ENCODE peak calls at places on chromosomes 12 and 14, in six cellular contexts. G is neural progenitor cell, P is H1, K is MM.1S, C is mammary epithelial cell, I is SK-N-SH. W is an unnamed sample. For H3K79me2, the result is how much of the 10 kb centered on the place peaks cover.

GRCh38 chr14:54772451-54772881 is 130.2 kb downstream of the GCH1 start:
- DNase-seq in C (no peak), P (no peak), K (no peak), I (no peak), G (no peak), W (no peak)

GRCh38 chr14:70013269-70013873 is 134.2 kb downstream of the SMOC1 start:
- DNase-seq in K (peak), C (peak), G (peak), I (peak), P (peak), W (peak)

GRCh38 chr12:18068355-18068754 is 21.6 kb downstream of the RERGL start:
- DNase-seq in G (no peak), P (no peak), C (peak), I (no peak), K (no peak), W (peak)

GRCh38 chr12:93297032-93297431 is 80.7 kb upstream of the NUDT4 start:
- DNase-seq in C (no peak), P (no peak), I (no peak), K (no peak), G (no peak), W (peak)

GRCh38 chr12:104588048-104588942 is 131.5 kb downstream of the CHST11 start:
- DNase-seq in C (peak), I (no peak), P (no peak), K (no peak), G (no peak), W (no peak)

GRCh38 chr12:104372721-104373335 is 69.3 kb downstream of the EID3 start:
- DNase-seq in I (no peak), K (no peak), P (no peak), G (no peak), C (no peak), W (no peak)

GRCh38 chr12:128743911-128744310 is 79.8 kb downstream of the SLC15A4 start:
- DNase-seq in C (no peak), P (no peak), G (peak), K (no peak), I (no peak), W (no peak)

GRCh38 chr14:31197671-31198070 is 9.9 kb downstream of the HECTD1 start:
- DNase-seq in I (no peak), P (no peak), G (no peak), K (no peak), C (no peak), W (no peak)

GRCh38 chr14:93975791-93976476 is 436 bp downstream of the ASB2 start:
- DNase-seq in I (no peak), K (peak), P (no peak), G (no peak), C (no peak), W (peak)

GRCh38 chr14:55927059-55927458 is 191.2 kb upstream of the PELI2 start:
- DNase-seq in G (peak), K (no peak), C (no peak), I (no peak), P (no peak), W (no peak)

GRCh38 chr14:55930016-55930784 is 188.0 kb upstream of the PELI2 start:
- DNase-seq in P (no peak), G (no peak), I (no peak), K (no peak), C (no peak), W (no peak)

GRCh38 chr14:55926007-55926406 is 192.2 kb upstream of the PELI2 start:
- DNase-seq in G (no peak), P (no peak), K (no peak), I (no peak), C (no peak), W (no peak)

GRCh38 chr14:55929136-55929535 is 189.1 kb upstream of the PELI2 start:
- DNase-seq in I (peak), K (no peak), C (no peak), P (no peak), G (no peak), W (peak)

DNA sequence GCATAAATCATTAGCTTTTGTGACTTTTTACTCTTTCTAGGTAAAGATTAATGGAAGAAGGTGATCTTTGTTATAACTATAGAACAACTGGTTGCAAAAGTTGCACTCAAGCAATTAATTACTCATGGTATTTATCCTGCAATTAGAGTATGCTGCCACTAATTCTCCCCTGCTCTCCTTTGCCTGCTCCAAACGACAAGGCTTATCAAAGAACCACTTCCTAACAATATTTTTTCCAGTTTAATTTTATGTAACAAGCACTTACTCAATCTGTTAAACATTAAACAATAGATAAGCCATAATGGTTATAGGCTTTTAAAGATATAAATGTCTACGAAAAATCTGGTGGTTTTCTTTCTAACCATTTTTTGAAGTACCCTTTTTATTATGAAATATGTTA is 189.9 kb upstream of the PELI2 start:
- DNase-seq in P (no peak), C (no peak), I (no peak), G (no peak), K (no peak), W (no peak)
- H3K79me2 ChIP-seq in P (under half), C (under half), I (under half), G (under half), K (under half), W (under half)

DNA sequence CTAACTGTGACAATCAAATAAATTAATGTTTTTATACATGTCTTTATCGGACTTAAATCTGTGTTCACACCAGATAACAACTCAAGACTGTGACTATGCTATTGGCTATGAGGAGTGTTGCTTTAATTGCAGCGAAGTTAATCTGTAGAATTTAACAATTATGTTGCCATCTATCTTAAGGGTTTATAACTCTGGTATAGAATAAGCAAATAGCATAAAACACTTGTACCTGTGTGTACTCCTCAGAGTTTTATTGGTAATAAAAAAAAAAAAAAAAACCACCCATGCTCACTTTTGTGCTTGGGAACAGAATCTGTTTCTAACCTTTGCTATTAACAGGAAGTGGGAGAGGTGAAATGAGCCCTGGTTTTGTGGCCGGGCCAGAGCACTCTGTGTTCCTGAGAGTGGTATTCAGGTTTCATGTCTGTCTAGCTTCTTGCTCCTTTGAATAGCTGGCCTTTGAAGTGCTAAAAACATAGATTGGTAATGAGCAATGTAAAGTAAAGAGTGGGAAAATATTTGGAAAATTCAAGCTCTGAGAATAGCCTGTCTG is 53.1 kb downstream of the PDE3A start:
- DNase-seq in K (peak), G (no peak), P (no peak), I (no peak), C (no peak), W (no peak)
- H3K4me3 ChIP-seq in K (no peak), G (no peak), P (no peak), I (no peak), C (no peak), W (no peak)

DNA sequence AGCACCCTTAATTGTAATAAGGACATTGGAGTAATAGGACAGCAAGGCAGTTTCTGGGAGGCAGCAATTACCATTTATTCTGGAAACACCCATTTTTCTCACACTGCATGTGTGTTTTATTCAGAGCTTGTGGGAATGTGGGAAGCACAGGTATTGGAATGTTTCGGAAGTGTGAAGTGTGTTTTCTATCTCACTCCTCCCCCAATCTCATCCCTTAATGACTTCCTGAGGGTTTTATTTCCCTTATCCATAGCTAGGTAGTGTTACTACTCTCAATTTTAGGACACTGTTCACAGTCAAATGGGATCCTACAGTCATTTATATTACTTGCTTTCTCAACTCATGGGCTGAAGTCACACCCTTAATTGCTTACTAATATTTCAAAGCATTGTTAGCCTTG is 20.3 kb downstream of the PCBP2 start:
- DNase-seq in G (no peak), P (no peak), K (peak), I (no peak), C (no peak), W (no peak)
- H3K79me2 ChIP-seq in G (half or more), P (under half), K (half or more), I (half or more), C (half or more), W (under half)

GRCh38 chr14:105742531-105742848 is 216.1 kb downstream of the TMEM121 start:
- DNase-seq in P (no peak), C (no peak), I (no peak), G (no peak), K (no peak), W (no peak)
- H3K4me3 ChIP-seq in P (no peak), C (no peak), I (no peak), G (no peak), K (peak), W (no peak)

DNA sequence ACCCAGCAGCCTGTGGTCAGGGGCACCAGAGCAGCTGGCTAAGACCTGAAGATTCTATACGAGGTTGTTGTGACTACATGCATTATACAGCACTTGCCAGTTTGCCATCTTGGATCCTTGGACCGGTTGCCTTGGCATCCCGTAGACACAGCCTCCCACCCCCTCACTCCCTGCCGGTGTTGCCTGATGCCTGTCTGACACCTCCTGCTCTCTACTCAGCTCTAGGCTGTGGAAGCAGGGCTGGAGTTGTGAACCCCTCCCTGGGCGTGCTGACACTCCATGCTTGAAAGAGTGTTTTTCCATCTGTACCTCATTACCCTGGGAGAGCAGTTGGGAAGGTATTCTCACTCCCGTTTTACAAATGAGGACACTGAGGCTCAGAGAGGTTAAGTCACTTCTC is 2.5 kb downstream of the CHGA start:
- DNase-seq in P (no peak), C (no peak), G (no peak), I (no peak), K (no peak), W (peak)
- H3K79me2 ChIP-seq in P (under half), C (under half), G (under half), I (under half), K (under half), W (under half)

GRCh38 chr12:110606253-110606611 is 7.7 kb upstream of the TCTN1 start:
- DNase-seq in G (no peak), I (no peak), C (no peak), K (no peak), P (no peak), W (no peak)
- H3K4me3 ChIP-seq in G (no peak), I (no peak), C (no peak), K (peak), P (no peak), W (no peak)

GRCh38 chr14:53127832-53128231 is 25.3 kb downstream of the DDHD1 start:
- DNase-seq in C (no peak), I (no peak), K (no peak), P (no peak), G (no peak), W (no peak)

GRCh38 chr14:53128706-53129105 is 24.4 kb downstream of the DDHD1 start:
- DNase-seq in P (no peak), I (no peak), C (no peak), K (no peak), G (no peak), W (no peak)

GRCh38 chr14:53126705-53127104 is 26.4 kb downstream of the DDHD1 start:
- DNase-seq in C (no peak), P (no peak), K (peak), I (no peak), G (no peak), W (no peak)

GRCh38 chr14:53127151-53127550 is 26.0 kb downstream of the DDHD1 start:
- DNase-seq in K (no peak), P (no peak), G (no peak), C (no peak), I (no peak), W (no peak)

DNA sequence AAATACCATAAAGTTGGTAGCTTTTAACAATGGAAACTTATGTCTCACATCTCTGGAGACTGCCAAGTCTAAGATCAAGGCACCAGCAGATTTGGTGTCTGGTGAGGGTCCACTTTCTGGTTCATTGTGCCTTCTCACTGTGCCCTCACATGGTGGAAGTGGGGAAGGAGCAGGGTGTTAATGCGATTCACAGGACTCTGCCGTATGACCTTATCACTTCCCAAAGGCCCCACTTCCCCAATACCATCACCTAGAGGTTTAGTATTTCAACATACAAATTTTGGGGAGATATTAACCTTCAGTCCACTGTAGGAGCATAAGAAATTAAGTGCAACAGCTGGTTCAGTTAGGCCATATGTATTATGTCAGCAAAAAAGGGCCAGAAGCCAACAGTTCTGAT is 24.8 kb downstream of the DDHD1 start:
- DNase-seq in C (no peak), I (no peak), G (no peak), K (no peak), P (no peak), W (peak)
- H3K79me2 ChIP-seq in C (under half), I (under half), G (under half), K (half or more), P (under half), W (under half)

DNA sequence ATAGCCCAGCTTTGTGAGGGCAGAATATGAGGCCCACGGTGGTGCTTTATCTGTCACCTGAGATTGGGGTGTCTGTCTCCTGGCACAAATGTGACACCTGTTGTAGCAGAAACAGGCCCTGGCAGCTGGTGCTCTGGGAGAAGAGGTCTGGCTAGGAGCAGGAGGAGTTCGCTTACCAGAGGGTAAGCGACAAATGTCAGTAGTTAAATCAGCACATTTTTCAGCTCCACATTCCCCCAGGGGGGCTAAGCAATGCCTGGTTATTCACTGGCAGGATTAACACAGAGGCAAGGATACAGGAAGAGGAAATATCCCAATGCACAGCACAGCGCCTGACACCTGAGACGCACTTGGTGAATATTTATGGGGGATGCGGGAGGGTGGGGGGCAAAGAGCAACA is 71.1 kb downstream of the B4GALNT3 start:
- DNase-seq in C (no peak), P (no peak), K (no peak), I (no peak), G (no peak), W (no peak)
- H3K4me3 ChIP-seq in C (no peak), P (no peak), K (no peak), I (no peak), G (no peak), W (no peak)

DNA sequence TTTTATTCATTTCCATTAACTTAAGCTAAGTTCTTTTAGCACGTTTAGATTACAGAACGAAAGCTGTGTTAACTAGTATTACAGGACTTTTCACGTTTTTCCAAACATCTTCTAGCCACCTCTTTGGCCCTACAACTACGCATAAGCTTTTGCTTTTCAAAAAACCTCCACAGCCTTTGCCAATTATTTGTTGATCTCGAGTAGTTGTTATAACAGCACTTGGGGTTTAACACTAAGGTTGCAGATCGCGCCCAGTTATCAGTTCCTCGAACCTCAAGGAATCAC is 453 bp upstream of the RBM25 start:
- DNase-seq in K (no peak), P (no peak), I (no peak), G (no peak), C (no peak), W (no peak)
- H3K79me2 ChIP-seq in K (under half), P (under half), I (under half), G (under half), C (under half), W (under half)

W was measured in mesendoderm.